ENCODE peak calls at places on chromosomes 12 and 14, in five cellular contexts. E, R, N, S and I are unnamed samples.

GRCh38 chr14:74417201-74417600 is 8.8 kb downstream of the SYNDIG1L start:
- DNase-seq in E (no peak), N (no peak), S (no peak), R (no peak), I (no peak)

GRCh38 chr14:63012171-63012570 is 33.1 kb downstream of the KCNH5 start:
- DNase-seq in N (no peak), R (no peak), S (no peak), E (no peak), I (no peak)

GRCh38 chr14:105118646-105119409 is 49.7 kb downstream of the JAG2 start:
- DNase-seq in E (no peak), R (no peak), N (peak), S (no peak), I (peak)

GRCh38 chr14:61866932-61867920 is 105.0 kb downstream of the SNAPC1 start:
- DNase-seq in R (no peak), E (no peak), S (no peak), N (no peak), I (peak)

GRCh38 chr12:116060765-116061164 is 216.7 kb downstream of the MED13L start:
- DNase-seq in E (no peak), N (no peak), S (no peak), R (no peak), I (no peak)

GRCh38 chr12:96487214-96487613 is 2.2 kb upstream of the CFAP54 start:
- DNase-seq in R (no peak), E (peak), N (no peak), S (no peak), I (peak)

GRCh38 chr12:20602671-20603402 is 92.3 kb upstream of the SLCO1C1 start:
- DNase-seq in E (peak), S (no peak), R (no peak), N (no peak), I (no peak)

GRCh38 chr12:95790912-95791849 is 617 bp upstream of the NTN4 start:
- DNase-seq in N (peak), R (no peak), S (no peak), E (no peak), I (no peak)

GRCh38 chr14:103298620-103299019 is 35.4 kb upstream of the EIF5 start:
- DNase-seq in N (no peak), R (no peak), S (no peak), E (no peak), I (no peak)